ENCODE peak calls at places on chromosome 15, in ten cellular contexts. K is Peyer's patch, A is breast epithelium, Y is ascending aorta, G is brain microvascular endothelial cell, Q is PC-3, Z is fibroblast of pulmonary artery, B is IMR-90, P is body of pancreas, I is psoas muscle. V is an unnamed sample.

GRCh38 chr15:44719293-44719999 is 8.1 kb downstream of the B2M start:
- DNase-seq in K (no peak), G (no peak), P (no peak), Q (peak; percentile 25), Z (peak; percentile 27), Y (no peak), I (no peak), A (no peak), B (peak; percentile 69), V (peak; percentile 56)

GRCh38 chr15:65071381-65071811 is 3.6 kb upstream of the RASL12 start:
- DNase-seq in P (no peak), Z (peak; percentile 54), I (peak; percentile 69), B (no peak), K (no peak), A (no peak), Q (no peak), Y (peak; percentile 89), G (no peak), V (no peak)

GRCh38 chr15:62549345-62549970 is 384.4 kb upstream of the C2CD4B start:
- DNase-seq in K (no peak), A (no peak), B (peak; percentile 33), G (peak; percentile 53), P (peak; percentile 17), Y (no peak), Q (peak; percentile 48), Z (peak; percentile 57), I (no peak), V (no peak)

GRCh38 chr15:90915216-90915807 is 12.2 kb downstream of the MAN2A2 start:
- DNase-seq in I (peak; percentile 52), Z (no peak), Q (no peak), K (no peak), Y (no peak), G (no peak), A (no peak), P (no peak), B (no peak), V (no peak)

GRCh38 chr15:69067296-69067695 is 52.8 kb downstream of the NOX5 start:
- DNase-seq in G (no peak), Z (no peak), B (no peak), A (no peak), I (no peak), K (no peak), Q (no peak), Y (peak; percentile 41), P (no peak), V (no peak)

GRCh38 chr15:77571741-77572140 is 61.0 kb downstream of the LINGO1 start:
- DNase-seq in Z (no peak), Y (no peak), A (no peak), I (peak; percentile 40), B (no peak), K (no peak), Q (no peak), G (no peak), P (no peak), V (no peak)

GRCh38 chr15:35308802-35309201 is 223.7 kb upstream of the NANOGP8 start:
- DNase-seq in G (peak; percentile 90), I (no peak), A (no peak), Q (peak; percentile 65), B (peak; percentile 98), Z (peak; percentile 91), P (no peak), K (no peak), Y (peak; percentile 72), V (peak; percentile 100)

GRCh38 chr15:85047271-85047948 is 65.8 kb downstream of the PDE8A start:
- DNase-seq in P (peak; percentile 25), K (no peak), A (no peak), I (no peak), Z (peak; percentile 98), B (peak; percentile 99), Y (no peak), G (peak; percentile 99), Q (peak; percentile 90), V (no peak)

GRCh38 chr15:85691350-85692240 is 103.1 kb downstream of the KLHL25 start:
- DNase-seq in A (no peak), G (no peak), I (no peak), Y (no peak), Z (no peak), B (no peak), Q (no peak), P (no peak), K (no peak), V (no peak)

GRCh38 chr15:81255596-81255995 is 58.9 kb downstream of the IL16 start:
- DNase-seq in K (no peak), Q (no peak), P (no peak), Y (no peak), G (no peak), Z (no peak), A (no peak), I (no peak), B (no peak), V (no peak)

GRCh38 chr15:81258455-81258854 is 61.8 kb downstream of the IL16 start:
- DNase-seq in K (no peak), Q (no peak), Y (no peak), I (no peak), A (no peak), P (no peak), G (no peak), Z (no peak), B (no peak), V (no peak)

GRCh38 chr15:81254277-81255265 is 57.9 kb downstream of the IL16 start:
- DNase-seq in Q (no peak), B (peak; percentile 59), K (no peak), P (no peak), A (no peak), G (no peak), Y (no peak), I (no peak), Z (no peak), V (no peak)

GRCh38 chr15:81257435-81257834 is 60.8 kb downstream of the IL16 start:
- DNase-seq in G (no peak), Z (no peak), B (no peak), I (no peak), Y (no peak), K (no peak), A (no peak), Q (no peak), P (no peak), V (no peak)

DNA sequence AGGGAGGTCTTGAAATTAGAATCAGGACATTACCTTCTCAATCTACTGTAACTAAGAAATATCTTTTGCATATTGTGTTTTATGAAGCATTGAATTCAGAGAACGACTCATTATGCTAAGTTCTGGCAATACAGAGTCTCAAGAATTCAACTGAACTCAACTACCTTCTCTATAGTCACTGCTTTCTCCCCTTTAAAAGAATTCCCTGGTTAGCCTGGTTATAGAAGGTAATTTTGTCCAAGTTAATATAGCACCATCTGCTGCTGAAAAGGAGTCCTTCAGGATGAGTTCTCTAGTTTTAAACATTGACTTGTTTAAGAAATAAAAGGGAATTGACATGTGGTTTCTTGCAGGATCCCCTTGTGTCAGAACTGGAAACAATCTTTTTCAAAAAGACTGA is 60.2 kb downstream of the IL16 start:
- DNase-seq in G (no peak), Z (peak; percentile 80), B (peak; percentile 73), Y (no peak), K (no peak), P (no peak), Q (peak; percentile 40), A (no peak), I (no peak), V (no peak)
- TF ChIP-seq CTCF in G (peak; percentile 36), Z (peak; percentile 70), B (peak; percentile 74), Y (peak; percentile 14), K (peak; percentile 25), P (peak; percentile 41), Q (peak; percentile 58), A (no peak), I (peak; percentile 33), V (peak; percentile 60)

GRCh38 chr15:41511331-41512077 is 2.1 kb downstream of the LTK start:
- DNase-seq in Y (no peak), P (peak; percentile 27), I (no peak), Z (no peak), Q (no peak), A (no peak), G (no peak), K (peak; percentile 83), B (no peak), V (no peak)

GRCh38 chr15:41513282-41514227 is at the start of gene LTK:
- DNase-seq in Z (no peak), Y (no peak), P (no peak), I (no peak), G (no peak), K (no peak), Q (no peak), B (no peak), A (no peak), V (no peak)

GRCh38 chr15:41510728-41511127 is 2.9 kb downstream of the LTK start:
- DNase-seq in Q (no peak), I (no peak), B (no peak), P (no peak), K (no peak), Y (no peak), Z (no peak), A (no peak), G (no peak), V (no peak)

GRCh38 chr15:41512512-41513281 is 930 bp downstream of the LTK start:
- DNase-seq in A (no peak), Y (no peak), Z (no peak), G (no peak), B (no peak), Q (no peak), I (no peak), K (peak; percentile 74), P (no peak), V (no peak)

GRCh38 chr15:41512078-41512394 is 1.6 kb downstream of the LTK start:
- DNase-seq in G (no peak), A (no peak), B (no peak), Z (no peak), Y (no peak), K (peak; percentile 67), Q (no peak), I (no peak), P (no peak), V (no peak)
- H3K4me3 ChIP-seq in G (no peak overlapping the region), A (peak overlapping the region; percentile 56), B (no peak overlapping the region), Z (no peak overlapping the region), Y (peak overlapping the region; percentile 53), K (peak overlapping the region; percentile 62), Q (no peak overlapping the region), I (peak overlapping the region; percentile 54), P (no peak overlapping the region), V (no peak overlapping the region)

GRCh38 chr15:42737529-42738328 is 801 bp upstream of the CDAN1 start:
- DNase-seq in P (no peak), A (no peak), Z (peak; percentile 16), I (no peak), Y (no peak), G (no peak), B (peak; percentile 4), Q (peak; percentile 79), K (no peak), V (no peak)
- TF ChIP-seq CTCF in P (no peak), A (no peak), Z (peak; percentile 9), I (no peak), Y (no peak), G (no peak), B (no peak), Q (peak; percentile 72), K (peak; percentile 45), V (no peak)

DNA sequence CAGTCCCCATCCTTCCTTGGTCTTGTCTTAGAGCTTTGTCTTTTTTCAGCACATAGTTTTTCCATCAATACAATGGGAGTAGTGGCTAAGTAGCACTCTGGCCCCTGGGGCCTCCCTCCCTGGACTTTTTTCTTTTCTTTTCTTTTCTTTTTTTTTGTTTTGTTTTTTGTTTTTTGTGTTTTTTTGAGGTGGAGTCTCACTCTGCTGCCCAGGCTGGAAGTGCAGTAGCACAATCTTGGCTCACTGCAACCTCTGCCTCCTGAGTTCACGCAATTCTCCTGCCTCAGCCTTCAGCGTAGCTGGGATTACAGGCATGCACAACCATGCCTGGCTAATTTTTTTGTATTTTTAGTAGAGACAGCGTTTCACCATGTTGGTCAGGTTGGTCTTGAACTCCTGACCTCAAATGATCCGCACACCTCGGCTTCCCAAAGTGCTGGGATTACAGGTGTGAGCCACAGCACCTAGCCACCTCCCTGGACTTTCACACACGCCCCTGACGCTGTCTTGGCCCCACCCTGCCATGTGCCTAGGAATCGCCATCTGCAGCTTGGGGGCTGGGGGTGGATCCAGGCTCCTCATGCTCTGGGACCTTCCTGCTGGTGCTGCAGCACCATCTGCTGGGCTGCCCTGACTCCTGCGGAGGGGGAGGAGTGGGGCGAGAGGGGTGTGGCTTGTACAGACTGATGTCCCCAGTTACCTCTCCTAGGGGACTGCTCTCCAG is 2.8 kb downstream of the C15orf39 start:
- DNase-seq in A (peak; percentile 90), Z (peak; percentile 90), B (peak; percentile 87), P (peak; percentile 94), Q (peak; percentile 94), Y (peak; percentile 96), I (peak; percentile 95), G (peak; percentile 86), K (peak; percentile 95), V (peak; percentile 82)
- H3K4me3 ChIP-seq in A (peak overlapping the region; percentile 92), Z (peak overlapping the region; percentile 93), B (no peak overlapping the region), P (no peak overlapping the region), Q (peak overlapping the region; percentile 95), Y (peak overlapping the region; percentile 87), I (peak overlapping the region; percentile 87), G (no peak overlapping the region), K (no peak overlapping the region), V (peak overlapping the region; percentile 86)